ENCODE peak calls at places on chromosome 15, in four cellular contexts. S is GM23248, A is OCI-LY7, W is HCT116. L is an unnamed sample.

GRCh38 chr15:64892850-64893403 is 18.8 kb upstream of the ANKDD1A start:
- DNase-seq in S (no peak), A (no peak), W (no peak), L (no peak)

GRCh38 chr15:83846847-83847246 is 192.9 kb downstream of the ADAMTSL3 start:
- DNase-seq in S (peak; percentile 88), A (no peak), W (no peak), L (peak; percentile 38)

GRCh38 chr15:34203936-34204335 is 6.0 kb downstream of the KATNBL1 start:
- DNase-seq in S (peak; percentile 2), A (no peak), W (no peak), L (no peak)

GRCh38 chr15:68718468-68718867 is 102.2 kb downstream of the ANP32A start:
- DNase-seq in S (no peak), A (no peak), W (no peak), L (no peak)

GRCh38 chr15:51322622-51323296 is 15.6 kb downstream of the CYP19A1 start:
- DNase-seq in S (peak; percentile 52), A (no peak), W (no peak), L (no peak)

GRCh38 chr15:45187894-45188830 is at the start of gene SHF:
- DNase-seq in S (peak; percentile 48), A (peak; percentile 84), W (no peak), L (peak; percentile 87)

GRCh38 chr15:61715082-61715481 is 345.2 kb downstream of the VPS13C start:
- DNase-seq in S (peak; percentile 1), A (no peak), W (no peak), L (peak; percentile 21)

GRCh38 chr15:64343222-64343621 is 12.8 kb downstream of the CSNK1G1 start:
- DNase-seq in S (peak; percentile 70), A (no peak), W (no peak), L (no peak)

GRCh38 chr15:57165992-57166391 is 210.3 kb upstream of the CGNL1 start:
- DNase-seq in S (peak; percentile 47), A (no peak), W (no peak), L (no peak)

GRCh38 chr15:60795471-60795870 is 316.5 kb upstream of the ICE2 start:
- DNase-seq in S (no peak), A (no peak), W (no peak), L (no peak)

GRCh38 chr15:32857732-32858131 is 139.9 kb downstream of the GREM1 start:
- DNase-seq in S (no peak), A (no peak), W (no peak), L (no peak)

GRCh38 chr15:29736012-29736744 is 86.1 kb downstream of the TJP1 start:
- DNase-seq in S (no peak), A (no peak), W (no peak), L (no peak)

GRCh38 chr15:51731549-51732267 is 5.7 kb downstream of the LYSMD2 start:
- DNase-seq in S (peak; percentile 50), A (peak; percentile 71), W (no peak), L (no peak)

GRCh38 chr15:30929982-30930381 is 26.3 kb downstream of the FAN1 start:
- DNase-seq in S (no peak), A (no peak), W (no peak), L (no peak)

GRCh38 chr15:79505956-79506355 is 73.8 kb downstream of the MINAR1 start:
- DNase-seq in S (no peak), A (no peak), W (no peak), L (no peak)

GRCh38 chr15:88769161-88769971 is 33.9 kb upstream of the ACAN start:
- DNase-seq in S (peak; percentile 15), A (no peak), W (no peak), L (peak; percentile 27)

GRCh38 chr15:76391309-76391708 is 54.7 kb downstream of the ISL2 start:
- DNase-seq in S (no peak), A (no peak), W (no peak), L (no peak)

GRCh38 chr15:95327661-95328060 is 1002.8 kb upstream of the NR2F2 start:
- DNase-seq in S (no peak), A (no peak), W (no peak), L (no peak)

GRCh38 chr15:67166280-67167009 is 88.0 kb downstream of the AAGAB start:
- DNase-seq in S (no peak), A (no peak), W (no peak), L (no peak)

GRCh38 chr15:27767918-27768640 is 331.0 kb downstream of the OCA2 start:
- DNase-seq in S (no peak), A (no peak), W (no peak), L (no peak)
- H3K9me2 ChIP-seq in S (no peaks in the 10 kb centered on the region), A (no peaks in the 10 kb centered on the region), W (no peaks in the 10 kb centered on the region), L (no peaks in the 10 kb centered on the region)

GRCh38 chr15:90393040-90393439 is 5.0 kb downstream of the IQGAP1 start:
- DNase-seq in S (no peak), A (no peak), W (no peak), L (no peak)

GRCh38 chr15:90388462-90389182 is 580 bp downstream of the IQGAP1 start:
- DNase-seq in S (peak; percentile 88), A (peak; percentile 76), W (no peak), L (peak; percentile 68)

GRCh38 chr15:90386221-90386620 is 1.8 kb upstream of the IQGAP1 start:
- DNase-seq in S (no peak), A (no peak), W (no peak), L (no peak)

GRCh38 chr15:90387534-90388461 is at the start of gene IQGAP1:
- DNase-seq in S (peak; percentile 98), A (peak; percentile 98), W (peak; percentile 92), L (peak; percentile 97)

GRCh38 chr15:90389513-90389912 is 1.5 kb downstream of the IQGAP1 start:
- DNase-seq in S (no peak), A (no peak), W (no peak), L (no peak)
- H3K27ac ChIP-seq in S (peak overlapping the region; percentile 85), A (no peak overlapping the region), W (no peak overlapping the region), L (no peak overlapping the region)

GRCh38 chr15:40322531-40323238 is 807 bp upstream of the INAFM2 start:
- DNase-seq in S (no peak), A (no peak), W (no peak), L (no peak)
- H3K9me2 ChIP-seq in S (no peaks in the 10 kb centered on the region), A (no peaks in the 10 kb centered on the region), W (no peaks in the 10 kb centered on the region), L (no peaks in the 10 kb centered on the region)

GRCh38 chr15:78065284-78065872 is 12.1 kb downstream of the TBC1D2B start:
- DNase-seq in S (peak; percentile 99), A (no peak), W (no peak), L (peak; percentile 83)

GRCh38 chr15:78061963-78062427 is 15.5 kb downstream of the TBC1D2B start:
- DNase-seq in S (peak; percentile 76), A (peak; percentile 45), W (no peak), L (peak; percentile 37)

GRCh38 chr15:78063966-78064365 is 13.5 kb downstream of the TBC1D2B start:
- DNase-seq in S (peak; percentile 62), A (no peak), W (no peak), L (no peak)

GRCh38 chr15:78065973-78066946 is 11.3 kb downstream of the TBC1D2B start:
- DNase-seq in S (peak; percentile 51), A (peak; percentile 63), W (no peak), L (no peak)

GRCh38 chr15:78064544-78064943 is 13.0 kb downstream of the TBC1D2B start:
- DNase-seq in S (peak; percentile 72), A (no peak), W (no peak), L (no peak)
- H3K27ac ChIP-seq in S (peak overlapping the region; percentile 97), A (no peak overlapping the region), W (no peak overlapping the region), L (peak overlapping the region; percentile 93)

GRCh38 chr15:99634576-99634975 is 68.8 kb downstream of the MEF2A start:
- DNase-seq in S (no peak), A (no peak), W (no peak), L (no peak)

GRCh38 chr15:99631256-99631655 is 65.5 kb downstream of the MEF2A start:
- DNase-seq in S (no peak), A (peak; percentile 77), W (no peak), L (no peak)

GRCh38 chr15:99630607-99631131 is 64.9 kb downstream of the MEF2A start:
- DNase-seq in S (no peak), A (no peak), W (no peak), L (no peak)

GRCh38 chr15:99633655-99634054 is 67.9 kb downstream of the MEF2A start:
- DNase-seq in S (no peak), A (no peak), W (no peak), L (no peak)

DNA sequence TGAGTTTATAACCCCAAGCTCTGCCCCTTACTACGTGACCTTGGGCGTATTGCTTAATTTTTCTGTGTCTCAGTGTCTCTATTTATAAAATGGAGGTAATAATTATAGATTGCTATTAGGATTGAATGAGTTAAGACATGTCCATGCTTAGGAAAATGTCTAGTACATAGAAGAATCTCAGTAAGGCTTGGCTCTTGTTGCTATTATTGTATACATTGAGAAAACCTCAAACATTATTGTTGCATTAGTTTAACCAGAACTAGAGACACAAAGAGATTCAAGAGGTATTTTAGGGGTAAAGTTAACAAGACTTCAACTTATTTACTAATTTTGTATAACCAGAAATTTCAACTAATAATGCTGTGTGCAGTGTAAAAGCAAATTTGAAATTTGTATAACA is 66.7 kb downstream of the MEF2A start:
- DNase-seq in S (no peak), A (no peak), W (no peak), L (no peak)
- H3K9me2 ChIP-seq in S (no peaks in the 10 kb centered on the region), A (no peaks in the 10 kb centered on the region), W (no peaks in the 10 kb centered on the region), L (no peaks in the 10 kb centered on the region)

DNA sequence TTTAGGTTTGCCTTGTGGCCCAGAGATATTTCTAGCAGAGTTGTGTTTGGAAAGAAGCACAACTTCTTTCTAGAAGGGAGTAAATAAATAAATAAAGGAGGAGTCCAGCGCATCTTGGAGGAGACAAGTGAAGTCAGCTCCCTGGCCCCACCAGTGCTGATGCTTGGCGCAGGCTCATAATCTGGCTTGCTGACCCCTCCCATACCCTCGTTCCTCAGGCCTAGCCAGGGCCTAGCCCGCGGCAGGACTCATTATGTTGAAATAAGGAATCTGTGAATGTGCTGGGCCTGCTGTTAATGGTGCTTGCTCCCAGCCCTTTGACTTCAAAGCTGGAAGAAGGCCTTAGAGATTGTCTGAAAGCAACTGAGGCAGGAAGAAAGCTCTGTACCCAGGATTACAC is 3.1 kb downstream of the ZNF710 start:
- DNase-seq in S (peak; percentile 71), A (no peak), W (no peak), L (peak; percentile 49)
- H3K27ac ChIP-seq in S (peak overlapping the region; percentile 97), A (no peak overlapping the region), W (peak overlapping the region; percentile 17), L (peak overlapping the region; percentile 87)

DNA sequence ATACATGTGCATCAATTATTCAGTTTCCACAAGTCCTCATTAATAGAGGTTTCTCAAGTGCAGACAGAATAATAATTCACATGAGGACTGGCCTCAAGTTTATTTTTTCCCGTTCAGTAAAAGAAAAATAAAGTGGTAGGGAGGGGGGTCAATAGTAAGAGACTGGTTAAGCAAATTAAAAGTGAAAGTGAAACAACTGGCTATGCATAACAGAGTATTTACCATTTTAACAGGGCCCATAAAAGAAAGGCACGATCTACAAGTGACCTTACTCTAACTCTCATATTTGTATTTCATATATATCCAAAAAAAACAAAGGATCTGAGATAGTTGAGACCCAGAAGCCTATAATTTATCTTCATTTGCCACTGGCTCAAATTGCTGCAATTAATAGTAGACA is 686.4 kb downstream of the NTRK3 start:
- DNase-seq in S (no peak), A (no peak), W (no peak), L (no peak)
- H3K9me2 ChIP-seq in S (no peaks in the 10 kb centered on the region), A (peaks cover 4% of the 10 kb centered on the region), W (no peaks in the 10 kb centered on the region), L (no peaks in the 10 kb centered on the region)